ENCODE peak calls at places on chromosomes 5 and 9, in eight cellular contexts. F, H, B, O, X, P, J and D are unnamed samples.

GRCh38 chr9:105296889-105297288 is 52.4 kb downstream of the SLC44A1 start:
- DNase-seq in F (no peak), H (no peak), B (no peak), O (no peak), X (no peak), P (peak; percentile 81), J (no peak), D (no peak)

GRCh38 chr5:148623741-148624140 is 30.6 kb downstream of the HTR4 start:
- DNase-seq in F (no peak), H (no peak), B (no peak), O (no peak), X (no peak), P (no peak), J (no peak), D (no peak)

GRCh38 chr5:56833325-56833724 is 18.0 kb downstream of the MAP3K1 start:
- DNase-seq in F (no peak), H (no peak), B (no peak), O (no peak), X (no peak), P (no peak), J (no peak), D (no peak)

GRCh38 chr5:81878333-81878732 is 93.5 kb upstream of the ATG10 start:
- DNase-seq in F (no peak), H (no peak), B (no peak), O (no peak), X (no peak), P (no peak), J (no peak), D (no peak)

GRCh38 chr9:130246126-130246525 is 19.4 kb upstream of the HMCN2 start:
- DNase-seq in F (no peak), H (no peak), B (no peak), O (no peak), X (no peak), P (no peak), J (no peak), D (no peak)

GRCh38 chr9:137171149-137172063 is at the start of gene TMEM210:
- DNase-seq in F (no peak), H (no peak), B (no peak), O (no peak), X (no peak), P (no peak), J (no peak), D (no peak)

GRCh38 chr9:127370651-127371648 is 26.0 kb upstream of the SLC2A8 start:
- DNase-seq in F (no peak), H (no peak), B (no peak), O (no peak), X (no peak), P (no peak), J (no peak), D (no peak)

GRCh38 chr5:175325681-175326080 is 118.3 kb downstream of the DRD1 start:
- DNase-seq in F (no peak), H (no peak), B (no peak), O (no peak), X (no peak), P (no peak), J (no peak), D (no peak)

GRCh38 chr9:110975969-110976368 is 62.3 kb downstream of the LPAR1 start:
- DNase-seq in F (no peak), H (no peak), B (no peak), O (no peak), X (no peak), P (no peak), J (no peak), D (no peak)

GRCh38 chr5:35656721-35657120 is 39.1 kb downstream of the SPEF2 start:
- DNase-seq in F (no peak), H (no peak), B (no peak), O (no peak), X (no peak), P (no peak), J (no peak), D (no peak)

GRCh38 chr5:61817472-61818326 is 485.6 kb downstream of the ZSWIM6 start:
- DNase-seq in F (peak; percentile 41), H (peak; percentile 72), B (peak; percentile 47), O (peak; percentile 27), X (no peak), P (peak; percentile 9), J (peak; percentile 24), D (peak; percentile 28)

GRCh38 chr5:55903121-55903701 is 52.1 kb downstream of the IL31RA start:
- DNase-seq in F (no peak), H (no peak), B (no peak), O (no peak), X (peak; percentile 72), P (no peak), J (no peak), D (no peak)

GRCh38 chr9:124659099-124659659 is 111.9 kb downstream of the NR6A1 start:
- DNase-seq in F (peak; percentile 73), H (peak; percentile 62), B (peak; percentile 46), O (peak; percentile 82), X (peak; percentile 32), P (peak; percentile 82), J (peak; percentile 72), D (peak; percentile 60)

GRCh38 chr5:16544607-16545374 is 72.0 kb downstream of the RETREG1 start:
- DNase-seq in F (no peak), H (no peak), B (no peak), O (no peak), X (no peak), P (no peak), J (no peak), D (no peak)

GRCh38 chr9:94772654-94773303 is 46.3 kb downstream of the AOPEP start:
- DNase-seq in F (no peak), H (peak; percentile 51), B (no peak), O (peak; percentile 97), X (no peak), P (no peak), J (no peak), D (peak; percentile 68)

GRCh38 chr5:95712347-95712958 is 18.7 kb upstream of the RHOBTB3 start:
- DNase-seq in F (no peak), H (no peak), B (no peak), O (no peak), X (no peak), P (peak; percentile 43), J (no peak), D (no peak)

GRCh38 chr9:87792831-87793288 is 66.9 kb downstream of the CTSL start:
- DNase-seq in F (peak; percentile 27), H (no peak), B (no peak), O (no peak), X (no peak), P (no peak), J (peak; percentile 19), D (no peak)